ENCODE peak calls at places on chromosomes 5 and 9, in four cellular contexts. E is NT2/D1, V is cardiac muscle cell, A is cardiac fibroblast. P is an unnamed sample.

GRCh38 chr9:127930298-127931091 is at the start of gene PIP5KL1:
- DNase-seq in E (peak), V (peak), A (peak), P (no peak)

GRCh38 chr5:6812091-6812490 is 98.9 kb downstream of the TENT4A start:
- DNase-seq in E (no peak), V (no peak), A (no peak), P (no peak)

GRCh38 chr5:111697215-111697614 is 59.8 kb downstream of the NREP start:
- DNase-seq in E (no peak), V (peak), A (no peak), P (no peak)

GRCh38 chr5:136020383-136021015 is 8.3 kb upstream of the TGFBI start:
- DNase-seq in E (no peak), V (no peak), A (peak), P (peak)

GRCh38 chr9:14258840-14259239 is 55.1 kb downstream of the NFIB start:
- DNase-seq in E (no peak), V (no peak), A (peak), P (no peak)

GRCh38 chr5:110268985-110269384 is 457.5 kb downstream of the TMEM232 start:
- DNase-seq in E (no peak), V (no peak), A (no peak), P (no peak)

GRCh38 chr5:961002-961710 is 47.4 kb upstream of the NKD2 start:
- DNase-seq in E (no peak), V (no peak), A (no peak), P (no peak)

GRCh38 chr9:87213948-87214347 is 266.6 kb upstream of the GAS1 start:
- DNase-seq in E (no peak), V (no peak), A (peak), P (no peak)

GRCh38 chr5:174504266-174504726 is 220.1 kb upstream of the MSX2 start:
- DNase-seq in E (no peak), V (no peak), A (no peak), P (no peak)

GRCh38 chr9:36141761-36142160 is 5.2 kb downstream of the GLIPR2 start:
- DNase-seq in E (no peak), V (no peak), A (no peak), P (no peak)

GRCh38 chr5:34749431-34749872 is 89.5 kb upstream of the TTC23L start:
- DNase-seq in E (no peak), V (no peak), A (peak), P (no peak)

GRCh38 chr5:127969651-127970050 is 113.9 kb upstream of the SLC12A2 start:
- DNase-seq in E (no peak), V (peak), A (no peak), P (no peak)

GRCh38 chr5:141914154-141914743 is 9.4 kb upstream of the DELE1 start:
- DNase-seq in E (no peak), V (peak), A (no peak), P (no peak)

GRCh38 chr9:125744616-125745387 is 2.4 kb upstream of the PBX3 start:
- DNase-seq in E (no peak), V (no peak), A (peak), P (peak)
- H3K4me3 ChIP-seq in E (no peak), V (no peak), A (no peak), P (peak)

DNA sequence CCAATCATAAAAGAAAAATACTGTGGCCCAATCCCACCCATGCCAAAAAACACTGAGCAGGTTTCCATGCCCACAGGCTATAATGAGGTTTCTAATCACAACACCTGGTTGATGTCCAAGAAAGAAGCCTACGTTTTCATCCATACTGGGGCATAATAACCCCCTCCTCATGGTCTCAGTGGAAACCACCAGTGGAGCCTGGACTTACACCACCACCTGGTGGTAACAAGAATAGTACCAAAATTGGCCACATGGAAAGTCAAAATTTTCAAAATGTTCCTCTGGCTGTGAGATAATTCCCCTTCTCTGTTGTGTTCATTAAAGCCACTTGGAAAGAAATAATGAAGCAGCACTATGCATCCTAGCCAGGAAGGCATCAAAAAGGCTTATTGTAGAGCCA is 687.3 kb upstream of the ST8SIA4 start:
- DNase-seq in E (no peak), V (no peak), A (no peak), P (no peak)
- H3K4me3 ChIP-seq in E (no peak), V (no peak), A (no peak), P (no peak)

GRCh38 chr5:78505860-78506259 is 142.7 kb downstream of the LHFPL2 start:
- DNase-seq in E (no peak), V (no peak), A (no peak), P (no peak)
- H3K4me3 ChIP-seq in E (no peak), V (no peak), A (peak), P (no peak)

DNA sequence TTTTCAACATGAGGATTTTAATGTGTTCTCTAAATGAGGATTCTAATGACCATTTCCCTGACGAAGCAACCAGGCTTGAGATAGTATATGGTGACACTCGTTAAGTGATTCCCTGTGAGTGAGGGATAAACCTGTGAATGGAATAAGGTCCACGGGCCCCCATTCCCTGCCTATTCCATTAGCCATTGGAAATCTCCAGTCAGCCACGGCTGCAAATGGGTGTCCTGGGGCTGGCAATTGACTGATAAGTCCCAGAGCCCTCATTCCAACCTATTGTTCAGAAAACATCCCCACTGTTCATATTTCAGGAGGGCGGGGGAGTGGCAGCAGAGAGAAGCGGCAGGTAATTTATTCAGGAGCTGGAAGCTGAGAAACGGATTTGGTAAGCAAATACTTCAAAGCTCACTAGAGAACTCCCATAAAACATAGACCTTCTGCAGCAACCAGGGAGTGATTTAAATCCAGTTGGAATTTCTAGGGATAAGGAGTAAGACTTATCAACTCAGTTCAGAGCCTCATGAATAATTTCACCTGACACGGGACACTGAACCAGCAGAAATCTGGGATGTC is 42.0 kb downstream of the TMEM174 start:
- DNase-seq in E (no peak), V (no peak), A (no peak), P (no peak)
- H3K4me3 ChIP-seq in E (no peak), V (no peak), A (no peak), P (no peak)

DNA sequence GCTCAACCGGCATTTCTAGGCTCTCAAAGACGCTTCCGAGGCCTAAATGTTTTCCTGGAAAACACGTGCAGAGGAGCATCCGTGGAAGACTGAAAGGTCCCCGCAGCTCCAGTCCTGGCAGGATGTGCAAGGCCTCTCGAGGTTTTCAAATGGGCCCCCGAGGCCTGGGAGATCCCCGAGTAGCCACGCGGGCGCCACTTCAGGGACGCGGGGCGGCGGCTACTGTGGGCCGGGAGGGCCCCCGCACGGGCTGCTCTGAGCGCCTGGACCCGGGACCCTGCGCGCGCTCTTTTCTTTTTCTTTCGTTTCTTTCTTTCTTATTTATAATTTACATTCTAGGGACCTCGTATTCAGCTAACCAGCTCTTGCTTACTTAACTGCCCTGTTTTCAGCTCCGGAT is 4.3 kb upstream of the IRX2 start:
- DNase-seq in E (no peak), V (peak), A (peak), P (no peak)
- H3K4me3 ChIP-seq in E (no peak), V (peak), A (peak), P (peak)

GRCh38 chr9:105376893-105377292 is 70.9 kb upstream of the FSD1L start:
- DNase-seq in E (no peak), V (no peak), A (no peak), P (no peak)

GRCh38 chr9:105369911-105370310 is 77.9 kb upstream of the FSD1L start:
- DNase-seq in E (no peak), V (no peak), A (no peak), P (no peak)

GRCh38 chr9:105375323-105375722 is 72.5 kb upstream of the FSD1L start:
- DNase-seq in E (no peak), V (no peak), A (no peak), P (no peak)

GRCh38 chr9:105373723-105374122 is 74.1 kb upstream of the FSD1L start:
- DNase-seq in E (no peak), V (no peak), A (no peak), P (no peak)
- H3K4me3 ChIP-seq in E (no peak), V (no peak), A (no peak), P (no peak)

GRCh38 chr9:109010676-109011655 is 2.3 kb downstream of the CTNNAL1 start:
- DNase-seq in E (no peak), V (no peak), A (peak), P (peak)
- H3K4me3 ChIP-seq in E (no peak), V (peak), A (no peak), P (peak)

DNA sequence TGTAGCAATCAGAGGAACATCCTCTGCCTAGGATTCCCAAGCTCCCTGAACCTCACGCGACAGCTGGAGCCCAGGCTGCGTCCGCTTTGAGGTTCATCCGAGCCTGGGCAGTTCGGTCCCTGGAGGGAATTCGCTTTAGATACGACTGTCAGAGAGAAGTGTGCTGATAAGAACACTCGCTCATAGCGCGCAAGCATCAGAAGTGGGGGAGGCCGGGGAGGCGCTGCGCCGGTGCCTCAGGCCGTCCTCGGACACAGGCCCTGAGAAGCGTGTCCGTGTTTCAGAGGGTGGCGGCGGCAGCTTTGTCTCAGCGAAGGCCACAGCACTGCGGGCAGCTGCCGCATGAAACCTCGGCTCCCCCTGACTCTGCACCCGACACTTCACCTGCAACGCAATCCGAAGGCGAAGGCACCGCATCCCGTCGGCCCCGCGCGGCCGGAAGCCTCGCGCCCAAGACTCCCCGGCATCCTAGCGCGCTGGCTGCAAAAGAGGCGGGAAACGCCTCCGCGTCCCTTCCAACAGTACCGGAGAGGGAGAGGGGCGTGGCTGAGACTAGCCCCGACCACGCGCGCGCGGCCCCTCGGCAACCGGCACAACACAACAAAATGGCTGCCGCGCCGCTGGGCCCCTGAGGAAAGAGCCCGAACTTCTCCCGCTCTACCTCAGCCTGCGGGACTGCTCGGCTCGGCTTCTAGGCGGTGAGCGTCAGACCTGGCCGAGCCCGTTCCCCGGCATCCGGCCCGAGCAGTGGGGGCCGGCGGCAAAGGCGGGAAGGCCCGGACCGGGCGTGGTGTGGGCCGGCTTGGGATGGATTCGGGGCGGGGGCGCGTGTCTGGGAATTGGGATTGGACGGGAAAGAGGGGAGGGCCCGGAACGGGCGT is at the start of gene CNTRL:
- DNase-seq in E (peak), V (peak), A (peak), P (peak)
- H3K4me3 ChIP-seq in E (peak), V (peak), A (peak), P (peak)

GRCh38 chr5:172282277-172283019 is 1.1 kb downstream of the UBTD2 start:
- DNase-seq in E (no peak), V (no peak), A (peak), P (no peak)
- H3K4me3 ChIP-seq in E (peak), V (peak), A (peak), P (peak)